ENCODE peak calls at places on chromosomes 5 and 9, in ten cellular contexts. L is mammary epithelial cell; K is cardiac fibroblast; U is neural progenitor cell; Z is posterior vena cava; G is NCI-H1105 treated with DMSO at 0.1 percent for 48 hours; Q is AG08396; D is HuH-7; J is stimulated activated CD4-positive, alpha-beta T cell treated with anti-CD3 and anti-CD28 coated beads, TNF-alpha, amount 100 ng/mL, for 4 hours; S is T follicular helper cell. E is an unnamed sample.

GRCh38 chr9:89165341-89165740 is 13.3 kb downstream of the SHC3 start:
- DNase-seq in D (no peak), S (no peak), K (peak), U (no peak), Q (no peak), L (no peak), Z (no peak), G (no peak), J (no peak), E (no peak)

GRCh38 chr5:23234153-23234729 is 273.2 kb upstream of the PRDM9 start:
- DNase-seq in G (no peak), S (no peak), Z (no peak), J (no peak), D (no peak), Q (no peak), K (no peak), U (no peak), L (no peak), E (no peak)

GRCh38 chr9:92720209-92720765 is 44.3 kb downstream of the BICD2 start:
- DNase-seq in Z (no peak), U (no peak), G (no peak), L (no peak), D (no peak), J (no peak), K (no peak), Q (no peak), S (no peak), E (no peak)

GRCh38 chr9:114652776-114653555 is 4.6 kb downstream of the TEX53 start:
- DNase-seq in U (no peak), G (no peak), L (peak), S (no peak), Z (no peak), D (no peak), K (peak), J (no peak), Q (no peak), E (no peak)

GRCh38 chr9:97390791-97391406 is 21.0 kb upstream of the TDRD7 start:
- DNase-seq in D (no peak), Z (no peak), J (no peak), S (no peak), U (no peak), L (no peak), K (no peak), Q (no peak), G (no peak), E (no peak)

GRCh38 chr5:122515709-122516431 is 203.8 kb downstream of the SNCAIP start:
- DNase-seq in S (no peak), D (peak), U (peak), L (peak), J (no peak), Z (no peak), Q (peak), G (peak), K (peak), E (peak)

GRCh38 chr9:127897194-127897692 is 2.2 kb downstream of the ST6GALNAC6 start:
- DNase-seq in U (peak), G (no peak), Q (peak), K (peak), Z (peak), S (no peak), L (no peak), D (peak), J (no peak), E (peak)

GRCh38 chr9:112753725-112754124 is 3.2 kb downstream of the SNX30 start:
- DNase-seq in J (no peak), G (no peak), D (no peak), S (no peak), K (peak), L (peak), Z (no peak), Q (peak), U (no peak), E (peak)

GRCh38 chr5:90384389-90384788 is 25.2 kb downstream of the CETN3 start:
- DNase-seq in S (no peak), Q (no peak), U (no peak), G (no peak), J (no peak), Z (no peak), D (no peak), K (no peak), L (no peak), E (no peak)

E was measured in AG04450.